ENCODE peak calls at places on chromosomes 6 and 20, in six cellular contexts. T, L, G, U, A and C are unnamed samples. For H3K4me1, the result is how much of the 10 kb centered on the place peaks cover.

GRCh38 chr6:133903855-133904254 is 14.9 kb downstream of the TCF21 start:
- DNase-seq in U (no peak), L (no peak), A (no peak), G (no peak), T (no peak), C (no peak)

GRCh38 chr6:53524455-53524815 is 20.5 kb downstream of the GCLC start:
- DNase-seq in L (no peak), A (no peak), T (peak), U (no peak), G (peak), C (no peak)

GRCh38 chr6:37565267-37566208 is 65.8 kb upstream of the CCDC167 start:
- DNase-seq in T (peak), U (no peak), A (no peak), G (no peak), L (no peak), C (no peak)

GRCh38 chr6:169618526-169619490 is 83.0 kb downstream of the WDR27 start:
- DNase-seq in L (no peak), G (peak), U (no peak), A (no peak), T (peak), C (no peak)

GRCh38 chr6:72787521-72788031 is 165.7 kb downstream of the KCNQ5 start:
- DNase-seq in G (peak), U (peak), T (peak), A (no peak), L (no peak), C (no peak)

GRCh38 chr6:151215999-151216398 is 23.8 kb upstream of the AKAP12 start:
- DNase-seq in A (no peak), L (no peak), G (no peak), T (no peak), U (no peak), C (no peak)

GRCh38 chr6:29737707-29738630 is 14.7 kb downstream of the HLA-F start:
- DNase-seq in A (peak), T (peak), L (peak), U (no peak), G (peak), C (no peak)

GRCh38 chr6:144216668-144217218 is 66.4 kb downstream of the STX11 start:
- DNase-seq in T (no peak), U (peak), A (no peak), G (no peak), L (no peak), C (peak)

GRCh38 chr6:43989556-43990248 is 137.6 kb downstream of the MRPL14 start:
- DNase-seq in T (no peak), L (no peak), A (no peak), U (no peak), G (no peak), C (no peak)

GRCh38 chr6:73511796-73512195 is 9.0 kb downstream of the EEF1A1 start:
- DNase-seq in G (no peak), L (no peak), U (no peak), T (peak), A (no peak), C (no peak)

GRCh38 chr6:55088896-55089295 is 85.4 kb upstream of the HCRTR2 start:
- DNase-seq in L (no peak), G (no peak), U (no peak), A (no peak), T (no peak), C (no peak)

GRCh38 chr6:54624779-54625178 is 221.8 kb upstream of the FAM83B start:
- DNase-seq in G (peak), L (no peak), U (no peak), A (no peak), T (peak), C (no peak)

GRCh38 chr6:27375613-27376079 is 12.9 kb upstream of the ZNF391 start:
- DNase-seq in U (no peak), A (peak), G (peak), T (peak), L (no peak), C (no peak)

GRCh38 chr20:25139061-25139705 is 56.3 kb upstream of the ENTPD6 start:
- DNase-seq in U (no peak), T (no peak), L (no peak), A (no peak), G (no peak), C (no peak)

GRCh38 chr6:119172813-119173212 is 94.3 kb upstream of the FAM184A start:
- DNase-seq in U (no peak), T (peak), A (no peak), L (no peak), G (peak), C (no peak)

GRCh38 chr6:103908898-103909297 is 950.8 kb downstream of the HACE1 start:
- DNase-seq in L (no peak), T (no peak), G (no peak), A (no peak), U (no peak), C (no peak)

GRCh38 chr6:168299541-168300511 is 19.8 kb downstream of the DACT2 start:
- DNase-seq in A (no peak), T (no peak), L (no peak), U (no peak), G (no peak), C (no peak)

GRCh38 chr20:8155848-8156602 is 24.0 kb downstream of the PLCB1 start:
- DNase-seq in L (no peak), T (peak), A (no peak), U (no peak), G (no peak), C (no peak)

GRCh38 chr6:49918787-49919186 is 45.2 kb downstream of the DEFB114 start:
- DNase-seq in T (no peak), U (no peak), G (no peak), A (no peak), L (no peak), C (no peak)

GRCh38 chr6:44789061-44789460 is 401.6 kb downstream of the CDC5L start:
- DNase-seq in L (no peak), G (no peak), U (no peak), T (no peak), A (no peak), C (no peak)

GRCh38 chr6:31270788-31271640 is 878 bp downstream of the HLA-C start:
- DNase-seq in T (peak), A (peak), G (peak), L (no peak), U (no peak), C (peak)

GRCh38 chr6:26536571-26537159 is 1.5 kb upstream of the HMGN4 start:
- DNase-seq in G (peak), A (peak), U (no peak), L (no peak), T (peak), C (no peak)

GRCh38 chr20:54625497-54625896 is 150.1 kb downstream of the DOK5 start:
- DNase-seq in G (no peak), A (no peak), L (no peak), U (no peak), T (no peak), C (no peak)

GRCh38 chr6:157753291-157753690 is 69.8 kb upstream of the SNX9 start:
- DNase-seq in A (no peak), T (peak), L (no peak), G (no peak), U (no peak), C (no peak)

GRCh38 chr6:150124235-150124634 is 18.6 kb upstream of the PPP1R14C start:
- DNase-seq in L (no peak), A (no peak), T (no peak), G (no peak), U (no peak), C (no peak)

GRCh38 chr6:11766589-11767450 is 11.8 kb downstream of the ADTRP start:
- DNase-seq in A (no peak), U (peak), L (no peak), G (peak), T (peak), C (no peak)

GRCh38 chr6:45586216-45587171 is 208.8 kb upstream of the SUPT3H start:
- DNase-seq in T (no peak), G (peak), L (no peak), U (no peak), A (peak), C (no peak)

GRCh38 chr6:70164556-70164955 is 138.3 kb downstream of the COL9A1 start:
- DNase-seq in T (no peak), U (no peak), A (no peak), L (no peak), G (no peak), C (no peak)

GRCh38 chr20:13021205-13021970 is 12.6 kb downstream of the SPTLC3 start:
- DNase-seq in G (no peak), U (no peak), T (no peak), L (no peak), A (no peak), C (no peak)

GRCh38 chr6:127031511-127031910 is 87.0 kb upstream of the RSPO3 start:
- DNase-seq in A (no peak), L (no peak), U (no peak), G (peak), T (no peak), C (no peak)

GRCh38 chr6:158853872-158854213 is 34.7 kb upstream of the EZR start:
- DNase-seq in T (no peak), A (no peak), G (no peak), L (peak), U (peak), C (no peak)

GRCh38 chr6:158850807-158851115 is 31.6 kb upstream of the EZR start:
- DNase-seq in A (no peak), U (no peak), G (peak), L (no peak), T (peak), C (no peak)

GRCh38 chr6:158853072-158853871 is 34.1 kb upstream of the EZR start:
- DNase-seq in A (peak), U (peak), G (peak), L (peak), T (peak), C (peak)

GRCh38 chr6:158854214-158855101 is 35.3 kb upstream of the EZR start:
- DNase-seq in T (peak), A (peak), U (no peak), G (peak), L (no peak), C (no peak)

DNA sequence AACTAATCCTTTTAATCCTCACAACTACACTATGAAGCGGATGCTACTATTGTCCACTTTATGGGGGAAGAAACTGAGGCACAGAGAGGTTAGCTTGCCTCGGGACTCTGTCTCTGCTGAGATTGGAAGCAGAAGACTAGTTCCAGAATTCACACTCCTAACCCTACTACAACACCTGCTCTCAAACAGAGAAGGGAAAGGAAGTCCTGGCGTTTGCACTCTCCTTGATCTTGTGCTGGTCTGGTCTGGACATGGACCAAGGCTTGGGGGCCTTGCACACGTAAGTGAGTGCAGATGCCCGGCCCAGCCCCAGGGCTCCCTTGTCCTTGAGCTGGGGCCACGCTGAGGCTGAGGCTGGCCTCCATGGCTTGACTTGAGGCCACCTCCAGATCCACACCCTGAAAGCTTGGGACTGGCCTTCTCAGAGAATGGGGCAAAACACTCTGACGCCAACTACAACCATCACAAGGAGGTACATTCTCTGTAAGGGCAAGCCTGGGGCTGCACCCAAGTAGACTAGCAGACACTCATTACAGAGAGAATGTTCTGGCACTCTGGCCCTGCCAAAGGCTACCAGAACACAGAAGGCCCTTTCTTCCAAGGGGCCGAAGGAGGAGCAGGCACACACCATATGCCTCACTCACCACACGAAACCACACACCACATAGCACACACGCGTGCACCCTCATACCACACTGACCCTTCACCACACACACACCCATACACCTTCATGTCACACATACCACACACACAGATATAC is 33.3 kb upstream of the EZR start:
- DNase-seq in G (no peak), T (no peak), A (no peak), U (no peak), L (peak), C (no peak)
- H3K4me1 ChIP-seq in G (under half), T (under half), A (half or more), U (half or more), L (under half), C (under half)

GRCh38 chr6:125789167-125789566 is 1.6 kb upstream of the NCOA7 start:
- DNase-seq in L (no peak), T (peak), A (no peak), G (no peak), U (no peak), C (no peak)
- H3K4me1 ChIP-seq in L (under half), T (under half), A (under half), G (under half), U (under half), C (under half)

GRCh38 chr20:51400051-51400926 is 142.2 kb downstream of the NFATC2 start:
- DNase-seq in U (no peak), G (no peak), L (no peak), A (peak), T (no peak), C (peak)

GRCh38 chr20:51399138-51399890 is 143.2 kb downstream of the NFATC2 start:
- DNase-seq in A (no peak), L (no peak), T (no peak), U (no peak), G (no peak), C (no peak)

GRCh38 chr20:51402201-51402600 is 140.3 kb downstream of the NFATC2 start:
- DNase-seq in T (no peak), G (peak), L (peak), U (no peak), A (peak), C (no peak)

GRCh38 chr20:51404297-51405060 is 138.0 kb downstream of the NFATC2 start:
- DNase-seq in U (no peak), G (no peak), L (no peak), A (peak), T (no peak), C (peak)

DNA sequence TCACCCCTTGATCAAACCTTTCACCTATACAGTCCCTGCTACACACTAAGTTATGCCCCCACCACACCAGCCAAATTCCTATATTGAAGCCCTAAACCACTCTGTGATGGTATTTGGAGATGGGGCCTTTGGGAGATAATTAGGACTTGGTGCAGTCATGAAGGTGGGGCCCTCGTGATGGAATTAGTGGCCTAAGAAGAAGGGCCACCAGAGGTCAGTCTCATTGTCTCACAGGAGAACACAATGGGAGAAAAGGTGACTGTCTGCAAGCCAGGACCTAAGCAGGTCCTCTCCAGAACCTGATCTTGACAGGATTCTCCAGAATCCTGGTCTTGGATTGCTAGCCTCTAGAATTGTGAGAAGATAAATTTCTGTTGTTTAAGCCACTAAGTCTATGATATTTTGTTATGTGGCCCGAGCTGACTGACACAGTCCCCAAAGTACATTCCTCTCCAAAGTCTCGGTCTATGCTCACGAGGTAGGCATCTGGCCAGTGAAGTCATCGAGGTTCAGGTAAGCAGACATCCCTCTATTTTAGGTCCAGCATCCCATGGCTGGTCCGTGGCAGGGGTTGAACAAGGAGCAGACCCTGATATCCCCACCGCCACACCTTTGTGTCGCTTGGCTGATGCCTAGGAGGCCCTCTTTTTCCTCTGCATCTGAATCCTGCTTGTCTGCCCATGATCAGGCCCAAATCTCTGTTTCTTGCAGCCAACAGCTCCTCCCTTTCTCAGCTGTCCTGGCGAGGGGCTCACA is 138.9 kb downstream of the NFATC2 start:
- DNase-seq in U (no peak), A (no peak), T (no peak), G (no peak), L (no peak), C (no peak)
- H3K4me1 ChIP-seq in U (under half), A (half or more), T (under half), G (under half), L (under half), C (under half)

DNA sequence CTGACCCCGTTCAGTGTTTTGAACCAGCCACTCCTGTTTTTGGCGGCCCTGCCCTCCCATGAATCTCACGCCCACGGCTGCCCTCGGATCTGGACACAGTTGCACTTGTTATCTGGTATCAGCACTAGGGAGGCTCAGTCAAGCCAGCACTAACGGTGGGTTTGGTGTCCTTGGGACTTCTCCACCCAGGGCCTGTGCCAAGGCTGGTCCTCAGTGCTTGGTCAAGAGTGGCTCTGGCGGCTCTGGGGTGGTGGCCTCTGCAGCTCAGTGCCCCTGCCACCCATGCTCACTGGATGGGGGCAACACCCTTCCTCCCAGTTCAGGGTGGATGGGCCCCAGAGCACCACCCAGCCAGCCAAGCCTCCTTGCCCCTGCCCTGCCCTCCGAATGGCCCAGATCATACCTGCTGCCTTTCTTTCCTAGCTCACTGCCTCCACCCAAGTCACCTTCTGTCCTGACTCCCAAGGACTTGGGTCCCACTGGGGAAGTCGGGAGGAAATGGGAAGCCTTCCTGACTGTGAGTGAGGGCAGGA is 54.7 kb downstream of the SSR1 start:
- DNase-seq in G (no peak), U (no peak), A (no peak), L (no peak), T (no peak), C (no peak)
- H3K4me1 ChIP-seq in G (under half), U (under half), A (under half), L (under half), T (under half), C (under half)

GRCh38 chr20:45340236-45340847 is 7.9 kb downstream of the SDC4 start:
- DNase-seq in T (no peak), G (no peak), A (no peak), U (no peak), L (peak), C (no peak)

GRCh38 chr20:45338121-45339030 is 9.8 kb downstream of the SDC4 start:
- DNase-seq in A (no peak), L (no peak), T (peak), U (no peak), G (peak), C (no peak)

GRCh38 chr20:45339799-45340198 is 8.4 kb downstream of the SDC4 start:
- DNase-seq in G (no peak), A (no peak), U (no peak), L (no peak), T (no peak), C (no peak)

GRCh38 chr20:45337367-45338120 is 10.7 kb downstream of the SDC4 start:
- DNase-seq in U (no peak), L (peak), T (peak), G (peak), A (no peak), C (no peak)

DNA sequence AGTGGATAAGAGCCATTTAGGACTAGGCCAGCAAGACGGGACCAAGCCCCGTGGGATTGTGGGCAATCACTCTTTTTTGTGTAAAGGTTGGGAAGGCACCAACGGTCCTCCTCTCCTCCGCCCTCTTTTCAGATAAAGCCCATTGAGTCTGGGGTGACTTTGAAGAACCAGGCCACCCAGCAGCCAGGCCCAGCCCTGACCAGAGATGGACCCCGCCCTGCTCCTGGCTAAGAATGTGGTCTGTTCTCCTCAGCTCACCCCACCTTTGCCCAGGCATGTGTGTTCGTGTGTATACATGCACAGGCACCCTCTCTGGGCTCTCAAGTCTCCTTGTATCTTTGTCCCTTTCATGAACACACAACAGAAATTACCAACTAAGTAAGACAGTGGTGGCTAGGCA is 9.1 kb downstream of the SDC4 start:
- DNase-seq in A (no peak), U (no peak), G (no peak), L (no peak), T (no peak), C (no peak)
- H3K4me1 ChIP-seq in A (under half), U (half or more), G (half or more), L (under half), T (half or more), C (half or more)

DNA sequence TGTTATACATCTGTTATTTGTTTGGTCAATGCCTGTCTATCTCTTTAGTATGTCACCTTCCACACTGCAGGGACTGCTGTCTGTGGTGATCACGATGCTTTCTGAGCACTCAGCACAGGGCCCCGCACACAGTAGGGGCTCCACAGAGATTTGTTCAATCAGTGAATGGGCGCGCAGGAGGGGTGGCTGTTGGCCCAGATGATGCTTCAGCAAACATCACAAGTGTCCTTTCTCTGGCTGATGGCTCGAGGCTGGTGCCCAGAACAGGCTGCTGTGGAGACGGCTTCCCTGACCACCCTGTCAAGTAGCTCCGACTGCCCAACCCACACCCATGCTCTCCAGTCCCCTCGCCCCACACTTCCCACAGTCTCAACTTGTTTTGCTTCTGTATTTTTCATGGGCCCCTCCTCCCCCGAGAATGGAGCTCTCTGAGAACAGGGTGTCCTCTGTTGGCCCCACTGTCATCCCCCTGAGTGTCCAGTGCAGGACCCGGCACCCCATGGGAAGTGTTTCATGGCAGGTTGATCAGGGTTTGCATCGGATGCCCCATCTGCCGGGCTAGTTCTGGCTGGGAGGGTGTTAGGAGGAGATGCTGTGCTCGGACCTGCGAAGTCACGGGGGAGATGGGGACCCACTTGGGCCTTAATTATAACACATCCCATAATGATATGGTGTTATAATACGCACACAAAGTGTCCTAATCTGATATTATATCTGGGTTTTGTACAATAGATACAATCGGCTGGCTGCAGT is 32.1 kb downstream of the CEBPB start:
- DNase-seq in L (no peak), A (no peak), U (no peak), T (no peak), G (no peak), C (no peak)
- H3K4me1 ChIP-seq in L (under half), A (under half), U (under half), T (under half), G (under half), C (under half)

GRCh38 chr6:109241199-109241598 is 141.1 kb downstream of the CD164 start:
- DNase-seq in L (no peak), G (peak), U (no peak), A (no peak), T (peak), C (no peak)
- H3K4me1 ChIP-seq in L (under half), G (under half), U (under half), A (under half), T (half or more), C (under half)